ENCODE peak calls at places on chromosomes 1 and 21, in seven cellular contexts. H is mammary epithelial cell; D is prostate gland; E is gastrocnemius medialis; I is colonic mucosa; A is effector memory CD4-positive, alpha-beta T cell; G is uterus. R is an unnamed sample. For H3K4me1, the result is how much of the 10 kb centered on the place peaks cover.

GRCh38 chr1:8002329-8003320 is 23.5 kb downstream of the ERRFI1 start:
- DNase-seq in H (no peak), E (no peak), A (no peak), D (no peak), I (no peak), G (no peak), R (no peak)

GRCh38 chr1:83499998-83500397 is 498.9 kb downstream of the TTLL7 start:
- DNase-seq in G (no peak), E (no peak), H (no peak), I (no peak), D (no peak), A (no peak), R (no peak)

GRCh38 chr1:84708031-84708430 is 17.8 kb upstream of the SSX2IP start:
- DNase-seq in G (no peak), I (no peak), E (no peak), A (no peak), D (no peak), H (no peak), R (no peak)

GRCh38 chr1:112714313-112715263 is 544 bp downstream of the PPM1J start:
- DNase-seq in E (no peak), H (no peak), G (peak), I (peak), D (no peak), A (no peak), R (no peak)

GRCh38 chr1:6614953-6615785 is 1.6 kb downstream of the PHF13 start:
- DNase-seq in H (no peak), I (no peak), A (no peak), G (peak), D (no peak), E (no peak), R (no peak)

GRCh38 chr1:24584103-24584764 is 28.3 kb downstream of the NCMAP start:
- DNase-seq in I (no peak), A (no peak), E (no peak), D (no peak), G (no peak), H (no peak), R (no peak)

GRCh38 chr1:62908168-62908567 is 124.2 kb downstream of the ATG4C start:
- DNase-seq in G (no peak), D (no peak), I (no peak), A (no peak), E (no peak), H (no peak), R (no peak)

GRCh38 chr21:44074315-44074958 is 32.8 kb upstream of the PWP2 start:
- DNase-seq in G (no peak), D (no peak), E (no peak), H (no peak), A (no peak), I (no peak), R (no peak)

GRCh38 chr1:59272507-59272906 is 24.4 kb upstream of the FGGY start:
- DNase-seq in D (no peak), I (no peak), G (no peak), A (no peak), E (no peak), H (peak), R (no peak)

GRCh38 chr1:162562452-162562828 is 918 bp downstream of the UAP1 start:
- DNase-seq in H (peak), I (peak), A (no peak), G (no peak), E (no peak), D (peak), R (no peak)

GRCh38 chr1:8763888-8764287 is 53.6 kb downstream of the RERE start:
- DNase-seq in D (no peak), E (no peak), G (no peak), A (no peak), H (no peak), I (no peak), R (no peak)

GRCh38 chr1:5738911-5739462 is 253.2 kb downstream of the NPHP4 start:
- DNase-seq in H (no peak), E (no peak), D (no peak), A (no peak), G (no peak), I (no peak), R (no peak)

GRCh38 chr1:22051607-22052114 is 848 bp upstream of the CDC42 start:
- DNase-seq in I (no peak), G (no peak), E (no peak), H (no peak), D (no peak), A (no peak), R (no peak)

GRCh38 chr1:16294219-16295212 is 57.5 kb upstream of the CPLANE2 start:
- DNase-seq in G (no peak), H (peak), A (no peak), D (no peak), E (no peak), I (no peak), R (no peak)

GRCh38 chr1:241627453-241628329 is 12.5 kb downstream of the CHML start:
- DNase-seq in E (no peak), G (no peak), I (peak), A (no peak), D (no peak), H (peak), R (no peak)

GRCh38 chr1:199243423-199244061 is 604.7 kb downstream of the PTPRC start:
- DNase-seq in G (no peak), A (peak), I (peak), E (no peak), H (peak), D (no peak), R (no peak)

GRCh38 chr1:91870322-91870721 is 15.6 kb downstream of the TGFBR3 start:
- DNase-seq in D (no peak), A (no peak), G (no peak), I (no peak), E (no peak), H (no peak), R (no peak)

GRCh38 chr21:15992171-15992570 is 262.4 kb downstream of the USP25 start:
- DNase-seq in D (no peak), A (no peak), H (no peak), E (no peak), G (no peak), I (no peak), R (no peak)

GRCh38 chr1:18712254-18712605 is 81.6 kb downstream of the PAX7 start:
- DNase-seq in A (no peak), H (no peak), I (no peak), G (no peak), E (no peak), D (no peak), R (no peak)

GRCh38 chr1:238647877-238648276 is 738.5 kb upstream of the CHRM3 start:
- DNase-seq in G (no peak), D (no peak), A (no peak), H (peak), I (no peak), E (no peak), R (no peak)

GRCh38 chr1:242754926-242755325 is 230.4 kb upstream of the PLD5 start:
- DNase-seq in I (no peak), G (no peak), D (no peak), A (no peak), E (no peak), H (no peak), R (no peak)

GRCh38 chr21:46500224-46500861 is 41.7 kb downstream of the DIP2A start:
- DNase-seq in A (no peak), G (no peak), I (no peak), D (no peak), H (peak), E (no peak), R (no peak)

GRCh38 chr1:3712573-3713535 is 39.4 kb upstream of the CCDC27 start:
- DNase-seq in D (no peak), I (no peak), H (no peak), A (no peak), E (no peak), G (no peak), R (no peak)

GRCh38 chr1:193427524-193427923 is 241.1 kb upstream of the B3GALT2 start:
- DNase-seq in G (no peak), D (no peak), E (no peak), A (no peak), H (no peak), I (no peak), R (no peak)

GRCh38 chr1:101128851-101129250 is 103.3 kb upstream of the DPH5 start:
- DNase-seq in I (no peak), A (no peak), H (no peak), G (no peak), E (no peak), D (no peak), R (no peak)

DNA sequence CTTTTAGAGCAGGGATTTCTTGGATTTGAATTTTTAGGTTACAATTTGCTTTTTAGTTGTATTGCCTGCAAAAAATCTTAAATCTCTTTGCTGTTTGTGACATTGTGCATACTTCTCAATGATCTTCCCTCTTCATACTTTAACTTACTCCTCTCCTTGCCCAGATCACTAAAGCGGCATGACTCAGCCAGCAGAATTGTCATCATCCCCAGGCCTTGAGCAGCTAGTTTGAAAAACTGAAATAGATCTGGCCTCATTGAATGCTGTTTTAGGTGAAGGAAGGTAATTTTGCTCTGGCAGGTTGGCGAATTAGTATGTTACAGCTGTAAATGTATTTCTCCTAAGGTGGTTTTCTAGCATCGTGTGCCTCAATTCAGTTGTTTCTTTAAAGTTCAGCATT is 145.9 kb downstream of the RYR2 start:
- DNase-seq in D (no peak), A (no peak), G (no peak), H (no peak), I (no peak), E (no peak), R (no peak)
- H3K4me1 ChIP-seq in D (under half), A (under half), G (under half), H (under half), I (under half), E (under half), R (half or more)

GRCh38 chr21:45100866-45101265 is 26.5 kb downstream of the ADARB1 start:
- DNase-seq in H (no peak), G (no peak), D (no peak), E (no peak), A (no peak), I (no peak), R (no peak)

GRCh38 chr21:45102391-45102932 is 28.1 kb downstream of the ADARB1 start:
- DNase-seq in A (no peak), D (peak), G (no peak), I (peak), H (peak), E (no peak), R (no peak)

GRCh38 chr21:45104560-45104959 is 30.2 kb downstream of the ADARB1 start:
- DNase-seq in H (peak), D (peak), G (no peak), I (peak), E (no peak), A (peak), R (no peak)

GRCh38 chr21:45105906-45106485 is 31.6 kb downstream of the ADARB1 start:
- DNase-seq in D (no peak), H (no peak), I (no peak), A (no peak), E (no peak), G (no peak), R (no peak)

DNA sequence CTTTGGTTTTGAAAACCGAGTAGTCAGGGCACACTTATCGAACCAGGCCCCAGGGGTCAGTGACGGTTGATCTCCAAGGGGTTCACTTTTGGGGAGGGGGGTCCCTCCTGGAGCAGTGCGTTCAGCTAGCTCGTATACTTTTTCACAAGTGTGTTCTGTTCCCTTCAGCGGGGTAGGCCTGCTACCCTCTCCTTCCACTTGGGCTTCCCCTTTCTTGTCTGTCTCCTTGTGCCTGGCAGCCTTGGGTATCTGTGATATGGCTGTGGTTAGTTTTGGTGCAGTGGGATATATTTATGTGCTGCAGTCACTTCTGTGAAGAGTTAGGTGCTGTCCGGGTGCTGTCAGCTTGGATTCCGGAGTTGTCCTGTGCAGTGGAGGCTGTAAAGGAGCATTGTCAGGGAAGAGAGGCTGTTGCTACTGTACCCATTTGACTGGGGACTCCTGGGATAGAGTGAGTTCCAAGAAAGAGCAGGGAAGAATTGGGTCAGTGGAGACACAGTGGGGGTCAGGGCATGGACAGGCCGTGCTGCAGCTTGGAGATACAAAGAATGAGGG is 29.7 kb downstream of the ADARB1 start:
- DNase-seq in I (no peak), G (no peak), H (no peak), E (no peak), A (no peak), D (no peak), R (no peak)
- H3K27ac ChIP-seq in I (no peak), G (no peak), H (no peak), E (no peak), A (no peak), D (peak), R (peak)

GRCh38 chr21:37374026-37374425 is 7.5 kb downstream of the DYRK1A start:
- DNase-seq in D (no peak), G (no peak), E (no peak), I (no peak), H (no peak), A (no peak), R (no peak)
- H3K4me1 ChIP-seq in D (under half), G (under half), E (half or more), I (under half), H (under half), A (half or more), R (half or more)

DNA sequence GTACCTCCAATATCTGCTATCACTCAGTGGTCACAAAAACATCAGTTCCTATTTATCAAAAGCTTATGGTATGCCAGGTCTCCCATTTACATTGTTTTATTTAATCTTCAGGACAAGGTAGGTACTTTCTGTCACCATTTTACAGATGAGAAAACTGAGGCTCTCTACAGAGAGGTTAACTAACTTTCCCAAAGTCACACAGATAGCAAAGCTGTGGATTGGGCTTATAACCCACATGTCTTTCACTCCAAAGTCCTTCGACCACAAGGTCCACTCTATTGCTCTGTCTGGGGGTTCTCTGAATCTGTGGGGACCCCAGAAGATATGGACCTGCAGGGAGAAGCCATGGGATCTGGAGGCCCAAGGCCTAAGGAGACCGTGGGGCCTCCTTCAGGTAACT is 26.6 kb upstream of the EPS8L3 start:
- DNase-seq in E (no peak), H (no peak), I (no peak), G (no peak), A (no peak), D (no peak), R (no peak)
- H3K27ac ChIP-seq in E (no peak), H (no peak), I (peak), G (peak), A (peak), D (no peak), R (no peak)

GRCh38 chr1:202576816-202577215 is 133.4 kb downstream of the SYT2 start:
- DNase-seq in G (no peak), E (no peak), A (no peak), D (peak), I (no peak), H (no peak), R (no peak)

GRCh38 chr1:202577381-202577780 is 132.9 kb downstream of the SYT2 start:
- DNase-seq in H (no peak), D (no peak), E (no peak), G (no peak), I (no peak), A (no peak), R (no peak)

GRCh38 chr1:202578565-202578964 is 131.7 kb downstream of the SYT2 start:
- DNase-seq in I (no peak), H (no peak), G (no peak), D (no peak), A (no peak), E (no peak), R (no peak)

GRCh38 chr1:202578001-202578500 is 132.2 kb downstream of the SYT2 start:
- DNase-seq in D (no peak), A (no peak), I (no peak), E (no peak), H (peak), G (no peak), R (no peak)

DNA sequence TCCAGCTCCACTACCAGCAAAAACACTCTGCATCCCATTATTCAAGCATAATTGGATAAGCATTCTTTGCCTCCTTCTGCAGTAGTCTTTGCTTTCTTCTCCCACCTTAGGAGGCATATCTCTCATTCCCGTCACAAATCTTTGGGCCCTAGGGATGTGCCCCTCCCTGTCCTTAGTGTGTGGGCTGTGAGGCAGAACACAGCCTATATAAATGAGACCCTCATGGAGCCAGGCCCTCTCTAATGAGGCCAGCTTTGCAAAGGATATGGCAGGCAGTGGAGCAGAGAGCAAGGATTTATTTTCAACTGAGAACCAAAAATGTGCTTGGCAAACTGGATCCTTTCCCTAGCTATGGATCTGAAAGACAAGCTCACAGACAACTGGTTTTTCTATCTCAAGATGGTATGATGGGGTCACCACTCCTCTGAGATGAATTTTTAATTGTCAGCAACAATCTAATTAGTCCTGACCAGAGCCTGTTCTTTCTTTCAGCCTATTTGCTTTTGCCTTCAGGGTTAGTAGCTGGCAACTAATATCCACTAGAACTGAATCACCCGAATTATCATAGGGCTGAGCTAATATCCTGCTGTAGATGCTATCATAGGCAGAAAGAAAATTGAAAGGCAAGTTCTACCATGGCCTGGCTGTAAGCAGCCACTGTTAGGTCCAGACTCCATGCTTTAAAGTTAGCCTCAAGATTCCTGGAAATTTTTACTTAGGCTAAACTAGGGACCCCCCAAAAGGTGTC is 134.2 kb downstream of the SYT2 start:
- DNase-seq in D (no peak), H (peak), A (no peak), E (no peak), G (no peak), I (no peak), R (no peak)
- H3K4me1 ChIP-seq in D (under half), H (under half), A (under half), E (half or more), G (under half), I (under half), R (under half)

GRCh38 chr1:184574588-184574987 is 180.1 kb downstream of the EDEM3 start:
- DNase-seq in H (no peak), D (no peak), E (no peak), A (no peak), G (no peak), I (no peak), R (no peak)
- H3K27ac ChIP-seq in H (no peak), D (no peak), E (peak), A (no peak), G (no peak), I (no peak), R (no peak)

GRCh38 chr1:51422367-51423097 is 92.2 kb upstream of the TTC39A start:
- DNase-seq in D (no peak), E (no peak), A (no peak), H (no peak), G (no peak), I (no peak), R (no peak)
- H3K4me1 ChIP-seq in D (under half), E (under half), A (under half), H (under half), G (under half), I (under half), R (under half)